ENCODE peak calls at places on chromosomes 6 and 20, in four cellular contexts. D is mucosa of descending colon, K is MCF 10A, F is fibroblast of the aortic adventitia. A is an unnamed sample.

GRCh38 chr20:9035129-9035528 is 33.8 kb upstream of the PLCB4 start:
- DNase-seq in F (peak; percentile 85), K (peak; percentile 87), D (no peak), A (no peak)

GRCh38 chr6:99334526-99335127 is 14.8 kb downstream of the FAXC start:
- DNase-seq in F (peak; percentile 53), D (peak; percentile 52), K (peak; percentile 72), A (no peak)

GRCh38 chr6:170129691-170130171 is 161.1 kb downstream of the DLL1 start:
- DNase-seq in D (peak; percentile 38), F (no peak), K (peak; percentile 68), A (peak; percentile 83)

GRCh38 chr20:9407805-9408421 is 106.5 kb upstream of the LAMP5 start:
- DNase-seq in F (peak; percentile 83), K (peak; percentile 80), D (peak; percentile 83), A (no peak)

GRCh38 chr6:138568997-138569396 is 69.7 kb upstream of the NHSL1 start:
- DNase-seq in F (no peak), K (no peak), D (no peak), A (no peak)

GRCh38 chr6:51028271-51028670 is 209.6 kb downstream of the TFAP2B start:
- DNase-seq in F (peak; percentile 7), K (peak; percentile 32), D (no peak), A (no peak)

GRCh38 chr20:53926428-53927028 is 143.9 kb downstream of the BCAS1 start:
- DNase-seq in K (peak; percentile 97), F (peak; percentile 92), D (peak; percentile 41), A (no peak)

GRCh38 chr20:50169329-50169823 is 15.9 kb upstream of the PEDS1 start:
- DNase-seq in F (peak; percentile 87), K (peak; percentile 80), D (peak; percentile 96), A (peak; percentile 81)

GRCh38 chr20:40657526-40657925 is 31.5 kb downstream of the MAFB start:
- DNase-seq in D (no peak), K (no peak), F (no peak), A (peak; percentile 34)

GRCh38 chr6:16711551-16712249 is 49.6 kb downstream of the ATXN1 start:
- DNase-seq in K (peak; percentile 87), D (no peak), F (no peak), A (no peak)

GRCh38 chr6:46191961-46192360 is 21.2 kb upstream of the ENPP5 start:
- DNase-seq in K (peak; percentile 51), F (peak; percentile 77), D (no peak), A (no peak)

GRCh38 chr6:127516676-127517273 is 2.4 kb downstream of the MTCL3 start:
- DNase-seq in K (peak; percentile 42), D (peak; percentile 45), F (no peak), A (no peak)

GRCh38 chr6:25583099-25583498 is 68.9 kb upstream of the SCGN start:
- DNase-seq in D (no peak), K (no peak), F (no peak), A (no peak)

GRCh38 chr6:88780714-88781389 is 182.6 kb downstream of the RNGTT start:
- DNase-seq in K (peak; percentile 91), D (peak; percentile 29), F (peak; percentile 84), A (no peak)

GRCh38 chr6:164266851-164267250 is 852.3 kb downstream of the QKI start:
- DNase-seq in K (no peak), D (no peak), F (no peak), A (no peak)

GRCh38 chr6:134446228-134446848 is 128.4 kb upstream of the SGK1 start:
- DNase-seq in D (no peak), K (no peak), F (peak; percentile 68), A (no peak)

GRCh38 chr20:14775778-14776177 is 438.4 kb upstream of the FLRT3 start:
- DNase-seq in D (peak; percentile 27), F (peak; percentile 41), K (peak; percentile 34), A (no peak)

GRCh38 chr6:34238507-34239239 is 2.0 kb downstream of the HMGA1 start:
- DNase-seq in F (peak; percentile 26), K (peak; percentile 39), D (no peak), A (no peak)

GRCh38 chr6:22906091-22906549 is 336.8 kb downstream of the HDGFL1 start:
- DNase-seq in F (peak; percentile 71), K (peak; percentile 40), D (no peak), A (no peak)

GRCh38 chr6:110250838-110251237 is 70.6 kb downstream of the CDC40 start:
- DNase-seq in D (no peak), F (no peak), K (no peak), A (no peak)

GRCh38 chr6:118743744-118744143 is 92.4 kb upstream of the CEP85L start:
- DNase-seq in F (peak; percentile 20), D (no peak), K (no peak), A (no peak)

GRCh38 chr6:36777806-36778205 is 61.4 kb downstream of the CPNE5 start:
- DNase-seq in D (no peak), F (no peak), K (no peak), A (no peak)

GRCh38 chr6:36691612-36692011 is 6.0 kb upstream of the RAB44 start:
- DNase-seq in F (no peak), D (no peak), K (no peak), A (no peak)

GRCh38 chr20:8756410-8756809 is 312.5 kb upstream of the PLCB4 start:
- DNase-seq in K (peak; percentile 76), F (peak; percentile 66), D (no peak), A (no peak)

GRCh38 chr20:48651960-48652359 is 175.8 kb downstream of the PREX1 start:
- DNase-seq in D (no peak), K (no peak), F (no peak), A (no peak)

GRCh38 chr6:33745558-33745957 is 1.1 kb downstream of the IP6K3 start:
- DNase-seq in F (no peak), D (no peak), K (no peak), A (no peak)

GRCh38 chr6:7150381-7151064 is 42.8 kb downstream of the RREB1 start:
- DNase-seq in K (no peak), D (peak; percentile 21), F (no peak), A (no peak)

GRCh38 chr20:17617868-17618672 is 48.2 kb downstream of the DSTN start:
- DNase-seq in K (no peak), F (no peak), D (no peak), A (peak; percentile 14)

GRCh38 chr20:48266571-48266970 is 481.3 kb upstream of the SULF2 start:
- DNase-seq in F (no peak), K (no peak), D (no peak), A (no peak)

GRCh38 chr6:40353197-40353966 is 233.8 kb downstream of the LRFN2 start:
- DNase-seq in K (no peak), F (no peak), D (no peak), A (no peak)

GRCh38 chr6:168408504-168409136 is 32.4 kb upstream of the SMOC2 start:
- DNase-seq in F (no peak), D (no peak), K (no peak), A (no peak)

GRCh38 chr6:5423251-5423650 is 161.9 kb downstream of the FARS2 start:
- DNase-seq in K (no peak), D (no peak), F (no peak), A (no peak)

GRCh38 chr6:150787429-150787828 is 78.1 kb upstream of the MTHFD1L start:
- DNase-seq in K (no peak), D (no peak), F (no peak), A (no peak)

GRCh38 chr6:27706431-27706830 is 205.8 kb downstream of the OR2B2 start:
- DNase-seq in K (no peak), F (no peak), D (no peak), A (no peak)

GRCh38 chr6:25014806-25015560 is 79.2 kb upstream of the RIPOR2 start:
- DNase-seq in F (peak; percentile 51), K (peak; percentile 81), D (no peak), A (no peak)

GRCh38 chr6:169078399-169079145 is 175.1 kb downstream of the THBS2 start:
- DNase-seq in F (no peak), K (no peak), D (no peak), A (no peak)

GRCh38 chr6:140485740-140486467 is 1111.5 kb upstream of the CITED2 start:
- DNase-seq in F (peak; percentile 84), D (no peak), K (peak; percentile 75), A (no peak)

GRCh38 chr6:75233097-75233615 is 10.4 kb downstream of the COX7A2 start:
- DNase-seq in K (no peak), D (no peak), F (no peak), A (no peak)

DNA sequence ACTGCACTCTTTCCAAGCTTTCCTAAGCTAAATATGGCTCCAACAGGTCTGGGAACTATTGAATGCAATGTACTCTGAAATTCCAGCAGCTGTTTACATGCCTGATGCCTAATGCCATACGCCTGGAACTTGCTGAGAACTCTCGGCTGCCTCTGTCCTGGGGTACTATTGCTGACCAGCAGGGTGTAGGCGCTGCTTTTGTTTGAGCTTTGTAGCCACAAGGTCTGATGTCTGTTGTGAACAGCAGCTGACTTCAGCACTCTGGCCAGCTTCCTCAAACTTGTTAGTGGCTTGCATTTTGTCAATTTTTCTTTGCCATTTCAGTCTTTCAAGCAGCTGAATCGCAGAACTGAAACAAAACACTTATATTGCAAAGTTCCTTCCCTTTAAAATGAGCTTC is 26.7 kb downstream of the SAYSD1 start:
- DNase-seq in F (peak; percentile 88), D (peak; percentile 39), K (peak; percentile 43), A (peak; percentile 36)
- TF ChIP-seq CTCF in F (peak; percentile 83), D (no peak), K (no peak), A (peak; percentile 63)

DNA sequence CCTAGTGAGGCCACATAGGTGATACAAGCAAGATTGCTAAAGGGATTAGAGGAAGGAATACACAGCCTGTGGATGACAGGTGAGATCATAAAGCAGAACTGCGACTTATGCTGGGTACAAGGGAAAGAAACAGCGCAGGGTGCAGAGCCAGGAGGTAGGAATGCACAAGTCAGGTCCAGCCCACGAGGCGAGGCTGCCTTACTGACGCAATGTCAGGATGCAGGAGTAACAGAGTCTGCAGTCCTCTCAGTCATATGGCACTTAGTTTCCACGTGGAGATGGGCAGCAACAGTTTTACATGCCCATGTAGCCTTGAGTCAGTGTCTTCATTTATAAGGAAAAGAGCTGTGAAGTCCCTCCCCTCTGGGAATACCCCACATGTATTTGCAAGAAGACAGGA is 210.9 kb downstream of the SYNE1 start:
- DNase-seq in K (peak; percentile 19), D (no peak), F (no peak), A (no peak)
- TF ChIP-seq CTCF in K (no peak), D (no peak), F (no peak), A (no peak)

GRCh38 chr20:52812231-52812847 is 159.8 kb upstream of the TSHZ2 start:
- DNase-seq in D (no peak), K (no peak), F (no peak), A (no peak)
- TF ChIP-seq CTCF in D (no peak), K (no peak), F (no peak), A (no peak)

GRCh38 chr6:132359891-132360290 is 41.4 kb downstream of the MOXD1 start:
- DNase-seq in D (no peak), F (no peak), K (no peak), A (no peak)

GRCh38 chr6:132362318-132363185 is 38.7 kb downstream of the MOXD1 start:
- DNase-seq in D (no peak), F (peak; percentile 39), K (no peak), A (no peak)

GRCh38 chr6:132364675-132365074 is 36.6 kb downstream of the MOXD1 start:
- DNase-seq in K (no peak), F (no peak), D (no peak), A (no peak)

GRCh38 chr6:132365319-132365907 is 35.9 kb downstream of the MOXD1 start:
- DNase-seq in F (no peak), D (peak; percentile 5), K (no peak), A (no peak)

GRCh38 chr6:132364249-132364648 is 37.0 kb downstream of the MOXD1 start:
- DNase-seq in K (no peak), D (no peak), F (no peak), A (no peak)
- TF ChIP-seq CTCF in K (no peak), D (no peak), F (no peak), A (no peak)

GRCh38 chr20:62388839-62389600 is 2.1 kb downstream of the RPS21 start:
- DNase-seq in D (no peak), F (no peak), K (no peak), A (no peak)
- TF ChIP-seq CTCF in D (no peak), F (no peak), K (no peak), A (no peak)

A was measured in left ventricle myocardium inferior.